ENCODE peak calls at places on chromosomes 6 and 20, in six cellular contexts. D is ureter; U is NCI-H146; S is NCI-H1105 treated with DMSO at 0.1 percent for 48 hours; Q is CD8-positive, alpha-beta memory T cell; N is SK-N-SH. T is an unnamed sample.

GRCh38 chr6:20640181-20640580 is 105.9 kb downstream of the CDKAL1 start:
- DNase-seq in D (no peak), U (no peak), S (peak), Q (no peak), N (no peak), T (no peak)

GRCh38 chr6:34552620-34553019 is 3.5 kb downstream of the SPDEF start:
- DNase-seq in D (no peak), U (no peak), S (no peak), Q (no peak), N (no peak), T (no peak)

GRCh38 chr20:8547968-8548588 is 416.0 kb downstream of the PLCB1 start:
- DNase-seq in D (no peak), U (no peak), S (no peak), Q (no peak), N (no peak), T (no peak)

GRCh38 chr20:59611286-59611685 is 6.9 kb downstream of the PHACTR3 start:
- DNase-seq in D (no peak), U (no peak), S (no peak), Q (no peak), N (peak), T (no peak)

GRCh38 chr6:126781582-126781981 is 336.9 kb upstream of the RSPO3 start:
- DNase-seq in D (no peak), U (no peak), S (no peak), Q (no peak), N (no peak), T (no peak)

GRCh38 chr6:3411967-3412778 is 44.7 kb downstream of the SLC22A23 start:
- DNase-seq in D (no peak), U (no peak), S (no peak), Q (no peak), N (no peak), T (no peak)

GRCh38 chr20:39398656-39399055 is 436.5 kb downstream of the DHX35 start:
- DNase-seq in D (no peak), U (no peak), S (no peak), Q (no peak), N (no peak), T (no peak)

GRCh38 chr6:7267521-7268091 is 45.4 kb downstream of the SSR1 start:
- DNase-seq in D (peak), U (no peak), S (peak), Q (no peak), N (peak), T (no peak)

GRCh38 chr20:49631074-49631716 is 63.3 kb upstream of the PTGIS start:
- DNase-seq in D (no peak), U (no peak), S (no peak), Q (no peak), N (no peak), T (no peak)

GRCh38 chr6:159084493-159085091 is 39.8 kb upstream of the TAGAP start:
- DNase-seq in D (no peak), U (no peak), S (no peak), Q (no peak), N (no peak), T (no peak)

GRCh38 chr6:43790031-43790430 is 20.0 kb downstream of the VEGFA start:
- DNase-seq in D (no peak), U (no peak), S (no peak), Q (no peak), N (no peak), T (no peak)

GRCh38 chr20:25287631-25288290 is 39.9 kb downstream of the PYGB start:
- DNase-seq in D (no peak), U (no peak), S (no peak), Q (no peak), N (no peak), T (no peak)

GRCh38 chr20:43979576-43979975 is 64.9 kb downstream of the TOX2 start:
- DNase-seq in D (no peak), U (no peak), S (no peak), Q (no peak), N (no peak), T (no peak)

GRCh38 chr6:149082320-149082719 is 235.2 kb upstream of the TAB2 start:
- DNase-seq in D (peak), U (peak), S (peak), Q (peak), N (peak), T (peak)

GRCh38 chr6:145044606-145045275 is 690.6 kb downstream of the EPM2A start:
- DNase-seq in D (no peak), U (no peak), S (no peak), Q (no peak), N (no peak), T (peak)

GRCh38 chr6:164113637-164114036 is 699.1 kb downstream of the QKI start:
- DNase-seq in D (no peak), U (no peak), S (no peak), Q (no peak), N (no peak), T (no peak)

GRCh38 chr20:62536731-62537401 is 61.1 kb upstream of the GATA5 start:
- DNase-seq in D (peak), U (no peak), S (no peak), Q (no peak), N (no peak), T (no peak)

GRCh38 chr6:111011360-111012142 is 29.7 kb downstream of the RPF2 start:
- DNase-seq in D (no peak), U (peak), S (peak), Q (no peak), N (peak), T (peak)